ENCODE peak calls at places on chromosomes 1 and 21, in eight cellular contexts. One of them, this sample, is unnamed.
A peak's percentile ranks its signal among the peaks of the same experiment; 100 is the strongest.

GRCh38 chr1:240906477-240906876 is 294.5 kb upstream of the GREM2 start:
- DNase-seq in fibroblast of lung: no peak
- DNase-seq in left ventricle myocardium inferior: no peak
- DNase-seq in stomach: peak; percentile 58
- DNase-seq in fibroblast of mammary gland: no peak
- DNase-seq in astrocyte of the spinal cord: peak; percentile 10
- DNase-seq in HFF-Myc: no peak
- DNase-seq in psoas muscle: no peak
- DNase-seq in this sample: no peak

GRCh38 chr1:101100674-101101073 is 75.1 kb upstream of the DPH5 start:
- DNase-seq in fibroblast of lung: no peak
- DNase-seq in left ventricle myocardium inferior: no peak
- DNase-seq in stomach: no peak
- DNase-seq in fibroblast of mammary gland: no peak
- DNase-seq in astrocyte of the spinal cord: no peak
- DNase-seq in HFF-Myc: no peak
- DNase-seq in psoas muscle: no peak
- DNase-seq in this sample: no peak

GRCh38 chr1:65958561-65959350 is 166.1 kb downstream of the PDE4B start:
- DNase-seq in fibroblast of lung: peak; percentile 30
- DNase-seq in left ventricle myocardium inferior: no peak
- DNase-seq in stomach: no peak
- DNase-seq in fibroblast of mammary gland: peak; percentile 55
- DNase-seq in astrocyte of the spinal cord: peak; percentile 68
- DNase-seq in HFF-Myc: peak; percentile 19
- DNase-seq in psoas muscle: peak; percentile 34
- DNase-seq in this sample: peak; percentile 66

GRCh38 chr1:209769171-209769904 is 13.5 kb downstream of the TRAF3IP3 start:
- DNase-seq in fibroblast of lung: peak; percentile 93
- DNase-seq in left ventricle myocardium inferior: peak; percentile 74
- DNase-seq in stomach: no peak
- DNase-seq in fibroblast of mammary gland: peak; percentile 86
- DNase-seq in astrocyte of the spinal cord: peak; percentile 97
- DNase-seq in HFF-Myc: peak; percentile 26
- DNase-seq in psoas muscle: peak; percentile 65
- DNase-seq in this sample: peak; percentile 82

GRCh38 chr1:45796946-45797345 is 6.5 kb upstream of the MAST2 start:
- DNase-seq in fibroblast of lung: no peak
- DNase-seq in left ventricle myocardium inferior: no peak
- DNase-seq in stomach: no peak
- DNase-seq in fibroblast of mammary gland: no peak
- DNase-seq in astrocyte of the spinal cord: no peak
- DNase-seq in HFF-Myc: no peak
- DNase-seq in psoas muscle: no peak
- DNase-seq in this sample: no peak

GRCh38 chr1:156866679-156867015 is 6.0 kb downstream of the NTRK1 start:
- DNase-seq in fibroblast of lung: no peak
- DNase-seq in left ventricle myocardium inferior: no peak
- DNase-seq in stomach: no peak
- DNase-seq in fibroblast of mammary gland: no peak
- DNase-seq in astrocyte of the spinal cord: no peak
- DNase-seq in HFF-Myc: no peak
- DNase-seq in psoas muscle: no peak
- DNase-seq in this sample: no peak

GRCh38 chr1:37240897-37241296 is 206.6 kb upstream of the GRIK3 start:
- DNase-seq in fibroblast of lung: no peak
- DNase-seq in left ventricle myocardium inferior: no peak
- DNase-seq in stomach: no peak
- DNase-seq in fibroblast of mammary gland: no peak
- DNase-seq in astrocyte of the spinal cord: no peak
- DNase-seq in HFF-Myc: no peak
- DNase-seq in psoas muscle: no peak
- DNase-seq in this sample: no peak

GRCh38 chr1:94193128-94193527 is 44.3 kb downstream of the ARHGAP29 start:
- DNase-seq in fibroblast of lung: no peak
- DNase-seq in left ventricle myocardium inferior: no peak
- DNase-seq in stomach: no peak
- DNase-seq in fibroblast of mammary gland: no peak
- DNase-seq in astrocyte of the spinal cord: no peak
- DNase-seq in HFF-Myc: no peak
- DNase-seq in psoas muscle: no peak
- DNase-seq in this sample: no peak

GRCh38 chr1:160779662-160780397 is 16.1 kb upstream of the LY9 start:
- DNase-seq in fibroblast of lung: no peak
- DNase-seq in left ventricle myocardium inferior: no peak
- DNase-seq in stomach: no peak
- DNase-seq in fibroblast of mammary gland: no peak
- DNase-seq in astrocyte of the spinal cord: no peak
- DNase-seq in HFF-Myc: no peak
- DNase-seq in psoas muscle: no peak
- DNase-seq in this sample: no peak

GRCh38 chr1:150807257-150807637 is 813 bp downstream of the CTSK start:
- DNase-seq in fibroblast of lung: no peak
- DNase-seq in left ventricle myocardium inferior: no peak
- DNase-seq in stomach: no peak
- DNase-seq in fibroblast of mammary gland: peak; percentile 44
- DNase-seq in astrocyte of the spinal cord: no peak
- DNase-seq in HFF-Myc: no peak
- DNase-seq in psoas muscle: no peak
- DNase-seq in this sample: peak; percentile 37
- H3K4me3 ChIP-seq in fibroblast of lung: peak overlapping the region; percentile 62
- H3K4me3 ChIP-seq in left ventricle myocardium inferior: peak overlapping the region; percentile 48
- H3K4me3 ChIP-seq in stomach: peak overlapping the region; percentile 29
- H3K4me3 ChIP-seq in fibroblast of mammary gland: peak overlapping the region; percentile 48
- H3K4me3 ChIP-seq in astrocyte of the spinal cord: no peak overlapping the region
- H3K4me3 ChIP-seq in HFF-Myc: peak overlapping the region; percentile 53
- H3K4me3 ChIP-seq in psoas muscle: peak overlapping the region; percentile 39
- H3K4me3 ChIP-seq in this sample: peak overlapping the region; percentile 51

DNA sequence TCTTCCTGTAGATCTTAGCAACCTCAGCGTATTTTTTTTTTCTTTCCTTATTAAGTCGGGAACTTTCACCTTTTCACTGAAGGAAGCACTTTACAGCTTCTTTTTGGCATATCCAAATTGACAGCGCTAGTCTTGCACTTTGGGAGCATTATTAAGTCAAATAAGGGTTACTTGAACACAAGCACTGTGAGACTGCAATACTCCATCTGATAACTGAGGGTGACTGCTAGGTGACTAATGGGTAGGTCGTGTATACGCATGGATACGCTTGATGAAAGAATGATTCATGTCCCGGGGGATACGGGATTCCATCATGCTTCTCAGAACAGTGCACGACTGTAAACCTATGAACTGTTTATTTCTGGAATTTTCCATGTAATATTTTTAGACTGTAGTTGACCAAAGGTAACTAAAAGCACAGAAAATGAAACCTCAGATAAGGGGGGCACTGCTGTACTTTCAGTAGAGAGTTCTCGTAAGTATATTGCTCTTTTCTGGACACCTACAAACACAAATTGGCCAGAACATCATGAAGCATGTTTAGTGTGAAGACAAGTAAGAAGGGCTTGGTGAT is 364.7 kb downstream of the SMYD3 start:
- DNase-seq in fibroblast of lung: peak; percentile 97
- DNase-seq in left ventricle myocardium inferior: no peak
- DNase-seq in stomach: no peak
- DNase-seq in fibroblast of mammary gland: peak; percentile 99
- DNase-seq in astrocyte of the spinal cord: peak; percentile 84
- DNase-seq in HFF-Myc: peak; percentile 29
- DNase-seq in psoas muscle: no peak
- DNase-seq in this sample: peak; percentile 89
- TF ChIP-seq CTCF in fibroblast of lung: no peak
- TF ChIP-seq CTCF in left ventricle myocardium inferior: no peak
- TF ChIP-seq CTCF in stomach: no peak
- TF ChIP-seq CTCF in fibroblast of mammary gland: no peak
- TF ChIP-seq CTCF in astrocyte of the spinal cord: no peak
- TF ChIP-seq CTCF in HFF-Myc: no peak
- TF ChIP-seq CTCF in psoas muscle: no peak
- TF ChIP-seq CTCF in this sample: no peak

GRCh38 chr21:25103500-25104207 is 503.6 kb downstream of the MRPL39 start:
- DNase-seq in fibroblast of lung: peak; percentile 83
- DNase-seq in left ventricle myocardium inferior: no peak
- DNase-seq in stomach: no peak
- DNase-seq in fibroblast of mammary gland: peak; percentile 36
- DNase-seq in astrocyte of the spinal cord: peak; percentile 81
- DNase-seq in HFF-Myc: no peak
- DNase-seq in psoas muscle: no peak
- DNase-seq in this sample: no peak
- H3K4me3 ChIP-seq in fibroblast of lung: no peak overlapping the region
- H3K4me3 ChIP-seq in left ventricle myocardium inferior: no peak overlapping the region
- H3K4me3 ChIP-seq in stomach: no peak overlapping the region
- H3K4me3 ChIP-seq in fibroblast of mammary gland: no peak overlapping the region
- H3K4me3 ChIP-seq in astrocyte of the spinal cord: no peak overlapping the region
- H3K4me3 ChIP-seq in HFF-Myc: no peak overlapping the region
- H3K4me3 ChIP-seq in psoas muscle: no peak overlapping the region
- H3K4me3 ChIP-seq in this sample: no peak overlapping the region

GRCh38 chr1:7222616-7223015 is 437.4 kb downstream of the CAMTA1 start:
- DNase-seq in fibroblast of lung: no peak
- DNase-seq in left ventricle myocardium inferior: no peak
- DNase-seq in stomach: no peak
- DNase-seq in fibroblast of mammary gland: no peak
- DNase-seq in astrocyte of the spinal cord: no peak
- DNase-seq in HFF-Myc: no peak
- DNase-seq in psoas muscle: no peak
- DNase-seq in this sample: no peak

GRCh38 chr1:7223334-7224080 is 438.3 kb downstream of the CAMTA1 start:
- DNase-seq in fibroblast of lung: peak; percentile 93
- DNase-seq in left ventricle myocardium inferior: no peak
- DNase-seq in stomach: no peak
- DNase-seq in fibroblast of mammary gland: peak; percentile 94
- DNase-seq in astrocyte of the spinal cord: peak; percentile 89
- DNase-seq in HFF-Myc: peak; percentile 67
- DNase-seq in psoas muscle: no peak
- DNase-seq in this sample: peak; percentile 46

GRCh38 chr1:7224081-7224534 is 438.9 kb downstream of the CAMTA1 start:
- DNase-seq in fibroblast of lung: no peak
- DNase-seq in left ventricle myocardium inferior: no peak
- DNase-seq in stomach: no peak
- DNase-seq in fibroblast of mammary gland: no peak
- DNase-seq in astrocyte of the spinal cord: no peak
- DNase-seq in HFF-Myc: no peak
- DNase-seq in psoas muscle: no peak
- DNase-seq in this sample: no peak

GRCh38 chr1:7225711-7226505 is 440.7 kb downstream of the CAMTA1 start:
- DNase-seq in fibroblast of lung: no peak
- DNase-seq in left ventricle myocardium inferior: no peak
- DNase-seq in stomach: no peak
- DNase-seq in fibroblast of mammary gland: no peak
- DNase-seq in astrocyte of the spinal cord: no peak
- DNase-seq in HFF-Myc: no peak
- DNase-seq in psoas muscle: no peak
- DNase-seq in this sample: no peak

GRCh38 chr1:7224644-7225043 is 439.4 kb downstream of the CAMTA1 start:
- DNase-seq in fibroblast of lung: no peak
- DNase-seq in left ventricle myocardium inferior: no peak
- DNase-seq in stomach: no peak
- DNase-seq in fibroblast of mammary gland: peak; percentile 26
- DNase-seq in astrocyte of the spinal cord: no peak
- DNase-seq in HFF-Myc: no peak
- DNase-seq in psoas muscle: no peak
- DNase-seq in this sample: peak; percentile 10
- TF ChIP-seq CTCF in fibroblast of lung: no peak
- TF ChIP-seq CTCF in left ventricle myocardium inferior: peak; percentile 41
- TF ChIP-seq CTCF in stomach: no peak
- TF ChIP-seq CTCF in fibroblast of mammary gland: peak; percentile 8
- TF ChIP-seq CTCF in astrocyte of the spinal cord: no peak
- TF ChIP-seq CTCF in HFF-Myc: no peak
- TF ChIP-seq CTCF in psoas muscle: peak; percentile 36
- TF ChIP-seq CTCF in this sample: peak; percentile 23

GRCh38 chr1:12594490-12594889 is 23.5 kb downstream of the DHRS3 start:
- DNase-seq in fibroblast of lung: no peak
- DNase-seq in left ventricle myocardium inferior: no peak
- DNase-seq in stomach: no peak
- DNase-seq in fibroblast of mammary gland: no peak
- DNase-seq in astrocyte of the spinal cord: no peak
- DNase-seq in HFF-Myc: no peak
- DNase-seq in psoas muscle: no peak
- DNase-seq in this sample: no peak
- H3K4me3 ChIP-seq in fibroblast of lung: no peak overlapping the region
- H3K4me3 ChIP-seq in left ventricle myocardium inferior: peak overlapping the region; percentile 54
- H3K4me3 ChIP-seq in stomach: no peak overlapping the region
- H3K4me3 ChIP-seq in fibroblast of mammary gland: no peak overlapping the region
- H3K4me3 ChIP-seq in astrocyte of the spinal cord: no peak overlapping the region
- H3K4me3 ChIP-seq in HFF-Myc: no peak overlapping the region
- H3K4me3 ChIP-seq in psoas muscle: peak overlapping the region; percentile 63
- H3K4me3 ChIP-seq in this sample: no peak overlapping the region

GRCh38 chr21:22791986-22792560 is 1793.9 kb downstream of the NCAM2 start:
- DNase-seq in fibroblast of lung: peak; percentile 24
- DNase-seq in left ventricle myocardium inferior: no peak
- DNase-seq in stomach: no peak
- DNase-seq in fibroblast of mammary gland: peak; percentile 28
- DNase-seq in astrocyte of the spinal cord: peak; percentile 64
- DNase-seq in HFF-Myc: peak; percentile 4
- DNase-seq in psoas muscle: no peak
- DNase-seq in this sample: peak; percentile 45
- TF ChIP-seq CTCF in fibroblast of lung: peak; percentile 63
- TF ChIP-seq CTCF in left ventricle myocardium inferior: peak; percentile 86
- TF ChIP-seq CTCF in stomach: no peak
- TF ChIP-seq CTCF in fibroblast of mammary gland: peak; percentile 45
- TF ChIP-seq CTCF in astrocyte of the spinal cord: peak; percentile 61
- TF ChIP-seq CTCF in HFF-Myc: peak; percentile 51
- TF ChIP-seq CTCF in psoas muscle: peak; percentile 74
- TF ChIP-seq CTCF in this sample: peak; percentile 59

GRCh38 chr1:155010211-155010918 is 7.8 kb downstream of the ZBTB7B start:
- DNase-seq in fibroblast of lung: no peak
- DNase-seq in left ventricle myocardium inferior: no peak
- DNase-seq in stomach: no peak
- DNase-seq in fibroblast of mammary gland: no peak
- DNase-seq in astrocyte of the spinal cord: no peak
- DNase-seq in HFF-Myc: no peak
- DNase-seq in psoas muscle: no peak
- DNase-seq in this sample: no peak
- H3K4me3 ChIP-seq in fibroblast of lung: no peak overlapping the region
- H3K4me3 ChIP-seq in left ventricle myocardium inferior: peak overlapping the region; percentile 45
- H3K4me3 ChIP-seq in stomach: no peak overlapping the region
- H3K4me3 ChIP-seq in fibroblast of mammary gland: no peak overlapping the region
- H3K4me3 ChIP-seq in astrocyte of the spinal cord: no peak overlapping the region
- H3K4me3 ChIP-seq in HFF-Myc: no peak overlapping the region
- H3K4me3 ChIP-seq in psoas muscle: peak overlapping the region; percentile 62
- H3K4me3 ChIP-seq in this sample: no peak overlapping the region

GRCh38 chr1:3904843-3905185 is 4.7 kb upstream of the C1orf174 start:
- DNase-seq in fibroblast of lung: no peak
- DNase-seq in left ventricle myocardium inferior: no peak
- DNase-seq in stomach: no peak
- DNase-seq in fibroblast of mammary gland: no peak
- DNase-seq in astrocyte of the spinal cord: no peak
- DNase-seq in HFF-Myc: no peak
- DNase-seq in psoas muscle: no peak
- DNase-seq in this sample: no peak
- TF ChIP-seq CTCF in fibroblast of lung: no peak
- TF ChIP-seq CTCF in left ventricle myocardium inferior: no peak
- TF ChIP-seq CTCF in stomach: no peak
- TF ChIP-seq CTCF in fibroblast of mammary gland: no peak
- TF ChIP-seq CTCF in astrocyte of the spinal cord: no peak
- TF ChIP-seq CTCF in HFF-Myc: no peak
- TF ChIP-seq CTCF in psoas muscle: no peak
- TF ChIP-seq CTCF in this sample: no peak

GRCh38 chr1:183932412-183932811 is 105.1 kb downstream of the COLGALT2 start:
- DNase-seq in fibroblast of lung: peak; percentile 93
- DNase-seq in left ventricle myocardium inferior: peak; percentile 88
- DNase-seq in stomach: peak; percentile 31
- DNase-seq in fibroblast of mammary gland: peak; percentile 90
- DNase-seq in astrocyte of the spinal cord: peak; percentile 87
- DNase-seq in HFF-Myc: no peak
- DNase-seq in psoas muscle: peak; percentile 86
- DNase-seq in this sample: peak; percentile 76
- H3K4me3 ChIP-seq in fibroblast of lung: no peak overlapping the region
- H3K4me3 ChIP-seq in left ventricle myocardium inferior: peak overlapping the region; percentile 19
- H3K4me3 ChIP-seq in stomach: peak overlapping the region; percentile 15
- H3K4me3 ChIP-seq in fibroblast of mammary gland: no peak overlapping the region
- H3K4me3 ChIP-seq in astrocyte of the spinal cord: no peak overlapping the region
- H3K4me3 ChIP-seq in HFF-Myc: no peak overlapping the region
- H3K4me3 ChIP-seq in psoas muscle: peak overlapping the region; percentile 30
- H3K4me3 ChIP-seq in this sample: no peak overlapping the region

This sample was measured in fibroblast of villous mesenchyme.